ENCODE peak calls at places on chromosomes 3 and 15, in six cellular contexts. B, C, S, Y, L and R are unnamed samples.
A peak's percentile ranks its signal among the peaks of the same experiment; 100 is the strongest.

GRCh38 chr3:14128724-14129123 is 3.9 kb downstream of the TMEM43 start:
- DNase-seq in B (no peak), C (no peak), S (no peak), Y (no peak), L (no peak), R (no peak)

GRCh38 chr3:150179330-150179729 is 208.6 kb upstream of the PFN2 start:
- DNase-seq in B (no peak), C (no peak), S (no peak), Y (no peak), L (no peak), R (no peak)

GRCh38 chr15:54149115-54149531 is 170.9 kb downstream of the UNC13C start:
- DNase-seq in B (no peak), C (no peak), S (no peak), Y (no peak), L (no peak), R (no peak)

GRCh38 chr3:122313261-122313660 is 11.8 kb upstream of the CSTA start:
- DNase-seq in B (no peak), C (no peak), S (no peak), Y (no peak), L (no peak), R (no peak)

GRCh38 chr3:43748179-43748578 is 57.4 kb downstream of the ABHD5 start:
- DNase-seq in B (no peak), C (no peak), S (no peak), Y (no peak), L (no peak), R (no peak)

GRCh38 chr15:75695634-75696302 is 16.9 kb downstream of the CSPG4 start:
- DNase-seq in B (no peak), C (no peak), S (no peak), Y (no peak), L (no peak), R (no peak)

GRCh38 chr3:195241592-195242355 is 29.2 kb downstream of the XXYLT1 start:
- DNase-seq in B (no peak), C (peak; percentile 31), S (peak; percentile 30), Y (peak; percentile 2), L (no peak), R (peak; percentile 12)

GRCh38 chr15:25787855-25788521 is 75.1 kb downstream of the ATP10A start:
- DNase-seq in B (no peak), C (no peak), S (peak; percentile 78), Y (no peak), L (peak; percentile 68), R (no peak)

GRCh38 chr3:104831076-104831475 is 535.6 kb upstream of the ALCAM start:
- DNase-seq in B (no peak), C (no peak), S (no peak), Y (no peak), L (no peak), R (no peak)

GRCh38 chr15:63462053-63462452 is 42.3 kb upstream of the USP3 start:
- DNase-seq in B (no peak), C (no peak), S (no peak), Y (no peak), L (no peak), R (no peak)

GRCh38 chr3:143824675-143825074 is 23.6 kb downstream of the SLC9A9 start:
- DNase-seq in B (no peak), C (no peak), S (no peak), Y (no peak), L (no peak), R (no peak)

GRCh38 chr3:42122261-42123011 is 31.3 kb downstream of the TRAK1 start:
- DNase-seq in B (no peak), C (no peak), S (no peak), Y (no peak), L (no peak), R (no peak)

GRCh38 chr3:61864886-61865285 is 303.5 kb downstream of the PTPRG start:
- DNase-seq in B (no peak), C (no peak), S (no peak), Y (no peak), L (no peak), R (no peak)

GRCh38 chr3:151316267-151316991 is at the start of gene GPR87:
- DNase-seq in B (no peak), C (no peak), S (no peak), Y (no peak), L (no peak), R (no peak)

GRCh38 chr3:108180214-108180613 is 42.0 kb downstream of the IFT57 start:
- DNase-seq in B (no peak), C (no peak), S (no peak), Y (no peak), L (no peak), R (no peak)

GRCh38 chr3:32794487-32795308 is 23.1 kb upstream of the TRIM71 start:
- DNase-seq in B (no peak), C (no peak), S (no peak), Y (no peak), L (peak; percentile 73), R (no peak)

GRCh38 chr3:50264389-50264963 is 4.5 kb upstream of the SEMA3B start:
- DNase-seq in B (peak; percentile 65), C (no peak), S (peak; percentile 90), Y (peak; percentile 86), L (peak; percentile 87), R (no peak)

GRCh38 chr3:37024092-37024491 is 30.8 kb downstream of the MLH1 start:
- DNase-seq in B (no peak), C (no peak), S (no peak), Y (no peak), L (no peak), R (no peak)

GRCh38 chr3:13608969-13609725 is 60.2 kb downstream of the FBLN2 start:
- DNase-seq in B (no peak), C (no peak), S (no peak), Y (no peak), L (no peak), R (no peak)

GRCh38 chr3:184235381-184236032 is 6.1 kb downstream of the VWA5B2 start:
- DNase-seq in B (no peak), C (no peak), S (no peak), Y (no peak), L (no peak), R (no peak)

GRCh38 chr3:25663324-25664065 is 1.2 kb downstream of the TOP2B start:
- DNase-seq in B (no peak), C (peak; percentile 51), S (no peak), Y (no peak), L (no peak), R (no peak)

GRCh38 chr3:39275052-39275451 is 4.8 kb downstream of the CX3CR1 start:
- DNase-seq in B (no peak), C (no peak), S (no peak), Y (no peak), L (no peak), R (no peak)

GRCh38 chr3:12308517-12308916 is 19.6 kb downstream of the PPARG start:
- DNase-seq in B (peak; percentile 76), C (no peak), S (no peak), Y (no peak), L (no peak), R (no peak)

GRCh38 chr15:77768107-77768506 is 135.4 kb upstream of the LINGO1 start:
- DNase-seq in B (no peak), C (no peak), S (no peak), Y (no peak), L (no peak), R (no peak)
- TF ChIP-seq CTCF in B (no peak), C (no peak), S (no peak), Y (no peak), L (no peak), R (no peak)

GRCh38 chr3:115217678-115218451 is 70.8 kb upstream of the ZBTB20 start:
- DNase-seq in B (peak; percentile 49), C (no peak), S (no peak), Y (peak; percentile 26), L (no peak), R (no peak)
- TF ChIP-seq CTCF in B (peak; percentile 62), C (peak; percentile 60), S (peak; percentile 77), Y (peak; percentile 77), L (peak; percentile 4), R (peak; percentile 21)

DNA sequence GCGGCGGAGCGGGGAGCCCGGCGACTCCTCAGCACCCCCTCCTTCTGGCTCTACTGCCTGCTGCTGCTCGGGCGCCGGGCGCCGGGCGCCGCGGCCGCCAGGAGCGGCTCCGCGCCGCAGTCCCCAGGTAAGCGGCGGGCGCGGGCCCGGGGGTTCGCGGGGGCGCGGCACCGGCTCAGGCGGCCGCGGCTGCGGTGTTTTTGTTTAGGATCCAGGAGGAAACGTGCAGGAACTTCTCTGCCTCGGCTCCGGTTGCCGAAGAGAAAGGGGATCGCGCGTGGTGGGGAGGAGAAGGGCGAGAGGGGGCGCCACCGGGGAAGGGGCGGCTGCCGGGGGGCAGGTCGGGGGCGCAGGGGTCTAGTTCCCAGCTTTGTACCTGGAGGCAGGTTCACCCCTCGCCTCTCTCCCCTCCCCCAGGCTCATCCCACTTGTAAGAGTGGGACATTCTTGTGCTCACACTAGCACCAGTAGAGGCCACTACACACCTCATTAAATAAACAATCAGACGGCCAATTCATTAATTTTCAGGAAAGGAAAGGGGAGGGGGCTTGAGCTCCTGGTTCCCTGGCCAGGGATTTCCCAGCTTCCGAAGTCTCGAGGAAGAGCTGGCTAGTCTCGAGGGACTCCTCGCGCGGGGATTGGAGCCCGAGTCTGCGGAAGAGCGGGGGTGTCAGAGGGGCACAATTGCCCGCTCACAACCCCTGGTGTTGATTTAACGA is 575 bp downstream of the NEO1 start:
- DNase-seq in B (no peak), C (no peak), S (no peak), Y (peak; percentile 32), L (peak; percentile 41), R (peak; percentile 18)
- TF ChIP-seq CTCF in B (no peak), C (peak; percentile 48), S (peak; percentile 55), Y (peak; percentile 56), L (no peak), R (peak; percentile 31)

DNA sequence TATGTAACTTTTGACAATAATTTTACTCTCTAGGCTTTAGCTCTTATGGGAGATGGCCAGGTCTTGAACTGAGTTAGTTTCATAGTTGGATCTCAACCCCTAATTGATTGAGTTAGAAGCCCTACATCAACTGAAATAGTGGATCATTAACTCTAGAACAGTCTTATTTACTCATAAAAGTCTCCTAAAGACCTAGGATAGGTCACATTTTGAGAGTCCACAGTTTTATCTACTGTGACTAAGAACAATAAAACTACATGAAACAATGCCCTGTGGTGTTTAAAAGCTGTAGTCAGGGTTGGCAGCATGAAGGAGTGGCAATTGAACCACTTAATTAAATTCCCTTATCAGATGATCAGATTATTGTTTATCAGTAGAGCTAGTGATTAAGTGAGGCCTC is 22.2 kb upstream of the IDH2 start:
- DNase-seq in B (no peak), C (no peak), S (no peak), Y (no peak), L (no peak), R (no peak)
- TF ChIP-seq CTCF in B (no peak), C (no peak), S (no peak), Y (no peak), L (no peak), R (no peak)

DNA sequence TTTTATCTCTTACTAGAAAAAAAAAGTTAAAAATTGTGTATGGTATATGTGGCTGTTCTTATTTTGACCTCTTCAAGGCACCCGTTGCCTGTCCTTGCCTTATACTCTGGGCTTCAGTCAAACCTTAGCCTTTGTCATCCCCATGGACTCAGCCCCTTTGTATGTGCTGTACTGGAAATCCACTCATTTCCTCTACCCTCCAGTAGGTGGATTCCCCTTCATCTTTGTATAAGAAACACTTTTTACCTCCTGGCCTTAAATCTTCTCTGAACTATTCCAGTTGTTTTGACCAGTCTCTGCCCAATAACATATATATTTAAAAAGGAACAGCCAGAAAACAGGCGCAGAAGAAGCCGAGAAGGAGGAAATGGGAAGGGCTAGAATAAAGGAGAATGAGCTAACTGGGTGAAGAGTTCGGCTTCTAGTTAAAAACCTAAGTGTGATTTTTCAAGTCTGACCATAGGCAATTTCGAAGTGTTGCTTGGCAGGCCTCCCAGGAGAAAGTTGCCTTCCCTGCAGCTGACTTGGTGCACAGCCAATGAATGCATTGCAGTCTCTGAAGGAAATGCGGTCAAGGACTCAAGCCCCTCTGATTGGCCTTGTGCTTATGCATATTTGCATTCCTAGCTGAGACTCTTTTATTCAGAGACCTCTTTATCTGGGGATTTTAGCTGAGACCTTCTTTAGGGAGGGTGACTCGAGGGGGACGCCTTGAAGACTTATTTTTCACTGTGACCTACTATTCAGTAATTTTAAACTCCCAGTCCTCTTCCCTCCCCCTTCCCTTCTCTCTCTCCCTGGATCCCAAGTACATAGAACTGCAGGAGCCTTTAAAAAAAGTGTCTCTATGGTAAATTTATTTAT is 277.4 kb downstream of the ROBO1 start:
- DNase-seq in B (peak; percentile 25), C (no peak), S (no peak), Y (peak; percentile 36), L (peak; percentile 72), R (no peak)
- TF ChIP-seq CTCF in B (peak; percentile 17), C (no peak), S (no peak), Y (no peak), L (no peak), R (no peak)